ENCODE peak calls at places on chromosomes 11 and 22, in four cellular contexts. L, P, I and C are unnamed samples.
A peak's percentile ranks its signal among the peaks of the same experiment; 100 is the strongest.

GRCh38 chr22:21702094-21702493 is 33.5 kb downstream of the YPEL1 start:
- DNase-seq in L (no peak), P (no peak), I (no peak), C (no peak)

GRCh38 chr11:133443361-133443760 is 88.9 kb downstream of the OPCML start:
- DNase-seq in L (no peak), P (no peak), I (no peak), C (no peak)

GRCh38 chr11:70521475-70522260 is 123.3 kb downstream of the CTTN start:
- DNase-seq in L (no peak), P (no peak), I (peak; percentile 42), C (no peak)

GRCh38 chr11:26632691-26633159 is 60.7 kb upstream of the MUC15 start:
- DNase-seq in L (no peak), P (no peak), I (no peak), C (no peak)

GRCh38 chr11:75351541-75352416 is at the start of gene ARRB1:
- DNase-seq in L (peak; percentile 51), P (peak; percentile 97), I (peak; percentile 89), C (peak; percentile 96)

GRCh38 chr11:58289266-58289665 is 21.2 kb upstream of the OR10W1 start:
- DNase-seq in L (no peak), P (no peak), I (no peak), C (no peak)

GRCh38 chr11:12103411-12104225 is 6.8 kb upstream of the MICAL2 start:
- DNase-seq in L (no peak), P (no peak), I (no peak), C (no peak)

GRCh38 chr11:117180661-117181585 is 2.4 kb downstream of the SIDT2 start:
- DNase-seq in L (peak; percentile 22), P (peak; percentile 94), I (peak; percentile 81), C (peak; percentile 97)

GRCh38 chr22:35085621-35086020 is 19.7 kb downstream of the ISX start:
- DNase-seq in L (no peak), P (no peak), I (no peak), C (peak; percentile 19)

GRCh38 chr22:35842954-35843353 is 125.3 kb downstream of the APOL5 start:
- DNase-seq in L (no peak), P (peak; percentile 71), I (no peak), C (peak; percentile 71)

GRCh38 chr22:37607010-37607911 is 1.4 kb upstream of the GGA1 start:
- DNase-seq in L (peak; percentile 87), P (peak; percentile 96), I (peak; percentile 93), C (peak; percentile 99)

GRCh38 chr11:35146074-35146521 is 7.1 kb downstream of the CD44 start:
- DNase-seq in L (peak; percentile 36), P (no peak), I (no peak), C (no peak)

GRCh38 chr11:118618991-118619375 is 11.6 kb downstream of the PHLDB1 start:
- DNase-seq in L (no peak), P (no peak), I (peak; percentile 69), C (peak; percentile 46)

GRCh38 chr11:115201121-115201792 is 303.0 kb downstream of the CADM1 start:
- DNase-seq in L (no peak), P (no peak), I (no peak), C (no peak)

GRCh38 chr22:26483043-26483438 is 542 bp downstream of the HPS4 start:
- DNase-seq in L (no peak), P (peak; percentile 31), I (no peak), C (no peak)

GRCh38 chr11:495537-495931 is 11.5 kb downstream of the RNH1 start:
- DNase-seq in L (no peak), P (no peak), I (no peak), C (no peak)

GRCh38 chr11:25547293-25547692 is 784.6 kb upstream of the ANO3 start:
- DNase-seq in L (no peak), P (no peak), I (no peak), C (no peak)

GRCh38 chr22:49299821-49300231 is 527.8 kb downstream of the BRD1 start:
- DNase-seq in L (no peak), P (no peak), I (peak; percentile 30), C (peak; percentile 35)

GRCh38 chr11:104161751-104162450 is 2.0 kb downstream of the PDGFD start:
- DNase-seq in L (no peak), P (no peak), I (no peak), C (no peak)

GRCh38 chr11:45091563-45092392 is 54.7 kb upstream of the PRDM11 start:
- DNase-seq in L (no peak), P (peak; percentile 95), I (no peak), C (peak; percentile 90)